ENCODE peak calls at places on chromosomes 5 and 9, in four cellular contexts. C is BJ; V is heart left ventricle; Q is CD8-positive, alpha-beta T cell. K is an unnamed sample.

GRCh38 chr9:27125936-27126335 is 16.9 kb downstream of the TEK start:
- DNase-seq in C (no peak), Q (no peak), V (no peak), K (no peak)

GRCh38 chr9:93965830-93966577 is 10.8 kb upstream of the BARX1 start:
- DNase-seq in V (peak), Q (no peak), C (no peak), K (no peak)

GRCh38 chr5:140881889-140882590 is at the start of gene PCDHA13:
- DNase-seq in Q (no peak), V (no peak), C (no peak), K (no peak)

GRCh38 chr5:132466453-132467291 is 23.9 kb downstream of the IRF1 start:
- DNase-seq in Q (peak), V (peak), C (no peak), K (peak)

GRCh38 chr5:40046792-40047191 is 622.0 kb upstream of the DAB2 start:
- DNase-seq in C (no peak), V (no peak), Q (no peak), K (no peak)

GRCh38 chr5:67206381-67207328 is 10.1 kb upstream of the CD180 start:
- DNase-seq in V (no peak), Q (peak), C (no peak), K (no peak)

GRCh38 chr9:98532574-98532973 is 176.2 kb downstream of the GABBR2 start:
- DNase-seq in C (no peak), Q (no peak), V (no peak), K (no peak)

GRCh38 chr5:158313027-158313738 is 454.2 kb upstream of the CLINT1 start:
- DNase-seq in Q (no peak), V (no peak), C (no peak), K (no peak)

GRCh38 chr9:23587433-23587832 is 238.6 kb downstream of the ELAVL2 start:
- DNase-seq in V (peak), C (no peak), Q (no peak), K (peak)

GRCh38 chr9:108351571-108351970 is 504.2 kb downstream of the ACTL7B start:
- DNase-seq in Q (no peak), C (no peak), V (no peak), K (no peak)

GRCh38 chr9:112013261-112013660 is 116.6 kb downstream of the UGCG start:
- DNase-seq in V (no peak), Q (no peak), C (no peak), K (no peak)

GRCh38 chr5:57382665-57383064 is 99.9 kb downstream of the ACTBL2 start:
- DNase-seq in C (no peak), Q (no peak), V (no peak), K (no peak)

GRCh38 chr5:124025306-124025705 is 513.3 kb downstream of the CSNK1G3 start:
- DNase-seq in V (no peak), Q (no peak), C (no peak), K (no peak)

GRCh38 chr9:113632776-113633590 is 169.5 kb downstream of the RGS3 start:
- DNase-seq in C (no peak), Q (no peak), V (peak), K (no peak)

GRCh38 chr9:107895524-107896001 is 406.0 kb upstream of the KLF4 start:
- DNase-seq in V (no peak), Q (no peak), C (no peak), K (no peak)

GRCh38 chr5:149063901-149064478 is 1.1 kb upstream of the SH3TC2 start:
- DNase-seq in V (no peak), Q (no peak), C (no peak), K (no peak)

GRCh38 chr5:180294913-180295555 is 3.2 kb upstream of the MAPK9 start:
- DNase-seq in Q (no peak), V (no peak), C (no peak), K (no peak)

GRCh38 chr5:177064500-177065277 is 22.0 kb upstream of the FGFR4 start:
- DNase-seq in Q (no peak), V (no peak), C (no peak), K (no peak)

GRCh38 chr9:126613656-126614055 is at the start of gene LMX1B:
- DNase-seq in V (no peak), C (no peak), Q (no peak), K (no peak)

GRCh38 chr5:122259995-122260394 is 52.0 kb upstream of the SNCAIP start:
- DNase-seq in V (no peak), Q (no peak), C (peak), K (no peak)

GRCh38 chr9:27395484-27395921 is 98.6 kb upstream of the EQTN start:
- DNase-seq in Q (no peak), C (no peak), V (no peak), K (no peak)

GRCh38 chr5:143573568-143574170 is 170.2 kb upstream of the NR3C1 start:
- DNase-seq in C (no peak), V (no peak), Q (no peak), K (no peak)

GRCh38 chr5:151598984-151599383 is 7.9 kb upstream of the FAT2 start:
- DNase-seq in V (no peak), Q (no peak), C (no peak), K (no peak)

GRCh38 chr5:97131139-97131710 is 11.2 kb downstream of the LIX1 start:
- DNase-seq in V (no peak), Q (no peak), C (peak), K (no peak)

GRCh38 chr5:1010181-1010510 is 1.5 kb downstream of the NKD2 start:
- DNase-seq in V (no peak), C (no peak), Q (no peak), K (no peak)
- TF ChIP-seq CTCF in V (no peak), C (no peak), Q (no peak), K (no peak)

GRCh38 chr5:54523534-54523933 is 6.0 kb downstream of the SNX18 start:
- DNase-seq in V (no peak), C (no peak), Q (no peak), K (no peak)

GRCh38 chr5:54520438-54520846 is 2.9 kb downstream of the SNX18 start:
- DNase-seq in V (peak), C (no peak), Q (no peak), K (no peak)

GRCh38 chr5:54524082-54524481 is 6.5 kb downstream of the SNX18 start:
- DNase-seq in C (no peak), V (no peak), Q (no peak), K (no peak)

GRCh38 chr5:54520940-54521339 is 3.4 kb downstream of the SNX18 start:
- DNase-seq in C (no peak), Q (no peak), V (no peak), K (no peak)

GRCh38 chr5:54522080-54522479 is 4.5 kb downstream of the SNX18 start:
- DNase-seq in Q (no peak), V (no peak), C (no peak), K (no peak)
- H3K4me3 ChIP-seq in Q (no peak), V (no peak), C (peak), K (peak)

GRCh38 chr9:110455860-110456259 is 118.2 kb upstream of the TXNDC8 start:
- DNase-seq in C (no peak), V (no peak), Q (no peak), K (no peak)

GRCh38 chr9:110457245-110457644 is 119.6 kb upstream of the TXNDC8 start:
- DNase-seq in Q (no peak), V (no peak), C (no peak), K (no peak)

DNA sequence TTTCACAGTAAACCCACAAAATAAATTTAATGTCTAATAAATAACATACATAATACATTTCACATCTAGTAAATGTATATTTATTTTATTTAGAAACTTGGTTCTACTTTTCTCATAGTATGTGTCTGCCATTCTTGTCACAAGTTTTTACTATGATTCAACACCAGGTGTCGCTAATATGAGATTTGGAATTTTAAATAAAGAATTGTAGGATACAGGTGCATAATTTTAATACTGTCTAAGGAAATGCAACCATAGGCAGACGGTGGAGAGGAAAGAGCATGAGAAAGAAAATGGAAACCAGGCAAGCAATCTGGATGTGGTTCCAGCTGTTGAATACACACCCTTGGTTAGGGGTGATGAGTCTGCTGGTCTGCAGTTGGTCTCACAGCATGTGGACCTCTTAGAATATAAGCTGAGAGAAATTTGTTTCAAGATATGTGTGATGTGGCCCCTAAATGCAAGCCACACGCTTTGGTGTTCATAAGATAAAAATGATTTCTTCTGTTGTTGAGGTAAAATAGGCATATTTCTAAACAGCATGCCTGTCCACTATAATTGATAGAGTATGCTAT is 114.7 kb upstream of the TXNDC8 start:
- DNase-seq in V (no peak), C (no peak), Q (no peak), K (no peak)
- TF ChIP-seq CTCF in V (peak), C (peak), Q (no peak), K (no peak)

DNA sequence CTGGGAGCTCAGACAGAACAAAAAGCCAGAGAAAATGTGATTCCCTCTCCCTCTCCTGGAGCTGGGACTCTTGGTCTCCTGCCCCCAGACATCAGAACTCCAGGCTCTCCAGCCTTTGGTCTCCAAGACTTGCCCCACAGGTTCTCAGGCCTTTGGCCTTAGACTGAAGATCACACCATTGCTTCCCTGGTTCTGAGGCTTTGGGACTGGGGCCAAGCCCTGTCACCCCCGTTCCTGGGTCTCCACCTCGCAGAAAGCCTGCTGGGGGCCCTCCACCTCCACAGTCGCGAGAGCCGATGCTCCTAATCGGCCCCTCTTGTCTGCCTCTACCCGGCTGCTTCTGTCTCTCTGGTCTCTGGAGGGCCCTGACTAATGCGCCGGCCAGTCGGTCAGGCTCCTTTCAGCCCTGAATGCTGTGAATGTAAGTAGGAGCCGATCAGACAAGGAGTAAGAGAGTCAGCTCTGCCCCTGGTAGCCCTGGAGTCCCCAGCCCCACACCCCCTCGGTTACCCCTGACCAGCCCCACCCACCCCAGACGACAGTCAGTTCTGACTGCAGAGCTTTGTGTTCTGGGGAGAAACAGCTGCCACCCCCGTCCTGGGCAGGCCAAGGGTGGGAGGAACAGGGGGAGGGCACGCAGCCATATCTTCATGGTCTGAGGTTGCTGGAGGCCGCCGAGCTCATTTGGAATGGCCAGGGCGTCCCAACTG is 57.5 kb downstream of the VAV2 start:
- DNase-seq in Q (no peak), C (no peak), V (no peak), K (no peak)
- H3K4me3 ChIP-seq in Q (no peak), C (no peak), V (no peak), K (no peak)